ENCODE peak calls at places on chromosomes 4 and X, in eight cellular contexts. R is naive thymus-derived CD4-positive, alpha-beta T cell; G is PC-3; P is mesendoderm; W is aorta; A is SJSA1; T is HCT116; Q is left ventricle myocardium inferior. D is an unnamed sample.
A peak's percentile ranks its signal among the peaks of the same experiment; 100 is the strongest.

GRCh38 chr4:141027421-141027820 is 105.8 kb downstream of the RNF150 start:
- DNase-seq in R (no peak), G (peak; percentile 38), P (no peak), W (no peak), A (no peak), T (no peak), Q (no peak), D (peak; percentile 44)

GRCh38 chr4:139913398-139913990 is 240.5 kb downstream of the MAML3 start:
- DNase-seq in R (no peak), G (no peak), P (no peak), W (no peak), A (no peak), T (no peak), Q (no peak), D (peak; percentile 73)

GRCh38 chrX:118693843-118694242 is 33.6 kb upstream of the IL13RA1 start:
- DNase-seq in R (no peak), G (no peak), P (no peak), W (no peak), A (no peak), T (no peak), Q (no peak), D (no peak)

GRCh38 chrX:71291381-71291780 is 7.9 kb downstream of the NONO start:
- DNase-seq in R (no peak), G (no peak), P (no peak), W (no peak), A (no peak), T (no peak), Q (no peak), D (no peak)

GRCh38 chrX:146154191-146154590 is 336.6 kb downstream of the SLITRK2 start:
- DNase-seq in R (no peak), G (no peak), P (no peak), W (no peak), A (no peak), T (no peak), Q (no peak), D (no peak)

GRCh38 chr4:33054161-33054560 is 2334.0 kb downstream of the PCDH7 start:
- DNase-seq in R (no peak), G (no peak), P (no peak), W (no peak), A (no peak), T (no peak), Q (no peak), D (no peak)

GRCh38 chrX:65610040-65610439 is 57.4 kb upstream of the MSN start:
- DNase-seq in R (no peak), G (no peak), P (no peak), W (no peak), A (no peak), T (no peak), Q (no peak), D (no peak)

GRCh38 chrX:70254063-70254400 is 6.0 kb downstream of the P2RY4 start:
- DNase-seq in R (no peak), G (no peak), P (peak; percentile 40), W (no peak), A (no peak), T (peak; percentile 48), Q (no peak), D (no peak)

GRCh38 chr4:13371050-13371449 is 113.1 kb downstream of the RAB28 start:
- DNase-seq in R (no peak), G (no peak), P (no peak), W (no peak), A (no peak), T (no peak), Q (no peak), D (no peak)

GRCh38 chr4:5928241-5928640 is 35.4 kb upstream of the CRMP1 start:
- DNase-seq in R (no peak), G (no peak), P (peak; percentile 41), W (no peak), A (no peak), T (no peak), Q (no peak), D (peak; percentile 4)

GRCh38 chr4:60384475-60384874 is 815.7 kb upstream of the ADGRL3 start:
- DNase-seq in R (no peak), G (no peak), P (no peak), W (no peak), A (no peak), T (no peak), Q (no peak), D (no peak)

GRCh38 chr4:76194325-76194724 is 19.3 kb downstream of the SCARB2 start:
- DNase-seq in R (no peak), G (peak; percentile 85), P (no peak), W (no peak), A (no peak), T (no peak), Q (no peak), D (peak; percentile 97)

GRCh38 chrX:120456973-120457372 is 12.1 kb downstream of the LAMP2 start:
- DNase-seq in R (peak; percentile 31), G (peak; percentile 75), P (no peak), W (no peak), A (peak; percentile 26), T (no peak), Q (no peak), D (no peak)

GRCh38 chr4:2932561-2932950 is 30.6 kb downstream of the NOP14 start:
- DNase-seq in R (no peak), G (no peak), P (no peak), W (no peak), A (no peak), T (no peak), Q (no peak), D (no peak)

GRCh38 chr4:2934077-2934812 is 29.0 kb downstream of the NOP14 start:
- DNase-seq in R (peak; percentile 56), G (peak; percentile 19), P (no peak), W (peak; percentile 90), A (no peak), T (no peak), Q (peak; percentile 68), D (peak; percentile 43)

GRCh38 chr4:2934813-2935761 is 28.1 kb downstream of the NOP14 start:
- DNase-seq in R (peak; percentile 96), G (peak; percentile 89), P (peak; percentile 91), W (peak; percentile 99), A (peak; percentile 72), T (peak; percentile 77), Q (peak; percentile 95), D (peak; percentile 92)

GRCh38 chr4:2932951-2933565 is 30.1 kb downstream of the NOP14 start:
- DNase-seq in R (no peak), G (no peak), P (no peak), W (peak; percentile 74), A (no peak), T (no peak), Q (peak; percentile 18), D (no peak)

GRCh38 chr4:2933566-2934076 is 29.6 kb downstream of the NOP14 start:
- DNase-seq in R (no peak), G (no peak), P (no peak), W (peak; percentile 79), A (no peak), T (no peak), Q (peak; percentile 22), D (no peak)
- H3K27ac ChIP-seq in R (peak overlapping the region; percentile 74), G (peak overlapping the region; percentile 7), P (no peak overlapping the region), W (no peak overlapping the region), A (no peak overlapping the region), T (peak overlapping the region; percentile 73), Q (peak overlapping the region; percentile 86), D (no peak overlapping the region)

GRCh38 chrX:19702856-19703255 is 184.5 kb downstream of the SH3KBP1 start:
- DNase-seq in R (no peak), G (no peak), P (no peak), W (no peak), A (no peak), T (no peak), Q (no peak), D (no peak)
- H3K4me1 ChIP-seq in R (peaks cover 14% of the 10 kb centered on the region), G (peaks cover 11% of the 10 kb centered on the region), P (no peaks in the 10 kb centered on the region), W (no peaks in the 10 kb centered on the region), A (peaks cover 16% of the 10 kb centered on the region), T (no peaks in the 10 kb centered on the region), Q (peaks cover 11% of the 10 kb centered on the region), D (peaks cover 22% of the 10 kb centered on the region)

GRCh38 chr4:26380740-26381139 is 59.9 kb downstream of the RBPJ start:
- DNase-seq in R (no peak), G (no peak), P (no peak), W (no peak), A (no peak), T (no peak), Q (no peak), D (no peak)

GRCh38 chr4:26377352-26378311 is 56.8 kb downstream of the RBPJ start:
- DNase-seq in R (no peak), G (no peak), P (no peak), W (no peak), A (no peak), T (no peak), Q (no peak), D (peak; percentile 32)

GRCh38 chr4:26384380-26385057 is 63.7 kb downstream of the RBPJ start:
- DNase-seq in R (no peak), G (no peak), P (no peak), W (no peak), A (no peak), T (no peak), Q (no peak), D (no peak)

GRCh38 chr4:26375589-26375988 is 54.8 kb downstream of the RBPJ start:
- DNase-seq in R (no peak), G (no peak), P (no peak), W (no peak), A (no peak), T (no peak), Q (no peak), D (no peak)

DNA sequence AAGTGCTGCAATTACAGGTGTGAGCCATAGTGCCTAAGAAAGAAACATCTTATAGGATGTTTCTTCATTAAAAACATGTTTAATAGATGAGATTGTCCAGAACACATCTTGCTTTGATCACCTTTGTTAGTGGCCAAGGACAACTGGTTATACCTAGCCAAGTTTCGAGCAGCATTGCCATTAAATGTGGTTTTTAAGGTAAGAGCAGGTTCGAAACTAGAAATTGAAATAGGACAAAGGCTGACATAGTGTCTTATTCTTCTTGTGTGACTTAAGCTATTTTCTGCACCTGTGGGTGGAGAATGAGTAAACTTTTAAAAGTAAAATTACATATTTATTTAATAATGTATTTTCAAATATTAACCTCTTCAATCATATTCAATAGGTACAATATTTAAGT is 59.0 kb downstream of the RBPJ start:
- DNase-seq in R (no peak), G (no peak), P (no peak), W (no peak), A (no peak), T (no peak), Q (no peak), D (no peak)
- H3K27ac ChIP-seq in R (no peak overlapping the region), G (no peak overlapping the region), P (no peak overlapping the region), W (no peak overlapping the region), A (no peak overlapping the region), T (no peak overlapping the region), Q (no peak overlapping the region), D (no peak overlapping the region)

GRCh38 chr4:151888367-151888866 is 127.6 kb upstream of the GATB start:
- DNase-seq in R (no peak), G (no peak), P (no peak), W (no peak), A (no peak), T (no peak), Q (no peak), D (no peak)
- H3K4me1 ChIP-seq in R (peaks cover 12% of the 10 kb centered on the region), G (no peaks in the 10 kb centered on the region), P (no peaks in the 10 kb centered on the region), W (peaks cover 3% of the 10 kb centered on the region), A (no peaks in the 10 kb centered on the region), T (no peaks in the 10 kb centered on the region), Q (no peaks in the 10 kb centered on the region), D (no peaks in the 10 kb centered on the region)

D was measured in cardiac muscle cell.